ENCODE peak calls at places on chromosomes 7 and 10, in ten cellular contexts. Z is HL-60, H is GM23338, J is endothelial cell of umbilical vein, K is HCT116, D is HepG2, P is prostate gland, L is Panc1, O is transverse colon, B is upper lobe of left lung. T is an unnamed sample.

GRCh38 chr10:93225938-93226337 is 152.2 kb downstream of the CYP26A1 start:
- DNase-seq in Z (no peak), H (no peak), J (no peak), K (no peak), D (no peak), P (no peak), L (no peak), O (no peak), B (no peak), T (no peak)

GRCh38 chr10:126504051-126504760 is 115.9 kb upstream of the ADAM12 start:
- DNase-seq in Z (no peak), H (peak; percentile 87), J (peak; percentile 47), K (peak; percentile 68), D (peak; percentile 59), P (peak; percentile 29), L (peak; percentile 15), O (peak; percentile 12), B (no peak), T (no peak)

GRCh38 chr10:97032624-97033023 is 153.1 kb downstream of the SLIT1 start:
- DNase-seq in Z (no peak), H (peak; percentile 29), J (no peak), K (no peak), D (no peak), P (no peak), L (no peak), O (no peak), B (no peak), T (no peak)

GRCh38 chr10:85611746-85612377 is 754.7 kb downstream of the GRID1 start:
- DNase-seq in Z (no peak), H (no peak), J (no peak), K (no peak), D (no peak), P (no peak), L (no peak), O (no peak), B (no peak), T (no peak)

GRCh38 chr7:151897201-151897711 is 20.3 kb upstream of the PRKAG2 start:
- DNase-seq in Z (no peak), H (peak; percentile 63), J (no peak), K (no peak), D (no peak), P (no peak), L (no peak), O (peak; percentile 38), B (no peak), T (peak; percentile 54)

GRCh38 chr7:27897001-27897400 is 157.0 kb downstream of the TAX1BP1 start:
- DNase-seq in Z (no peak), H (no peak), J (peak; percentile 66), K (no peak), D (no peak), P (no peak), L (no peak), O (no peak), B (peak; percentile 38), T (no peak)

GRCh38 chr7:77657427-77658331 is 38.6 kb upstream of the RSBN1L start:
- DNase-seq in Z (peak; percentile 60), H (peak; percentile 58), J (peak; percentile 57), K (peak; percentile 35), D (peak; percentile 53), P (peak; percentile 49), L (no peak), O (no peak), B (peak; percentile 28), T (no peak)

GRCh38 chr7:45874408-45875131 is 1.7 kb upstream of the CCDC201 start:
- DNase-seq in Z (no peak), H (no peak), J (peak; percentile 82), K (no peak), D (peak; percentile 58), P (no peak), L (no peak), O (no peak), B (no peak), T (no peak)

GRCh38 chr10:71921319-71922027 is 42.7 kb upstream of the CHST3 start:
- DNase-seq in Z (no peak), H (no peak), J (no peak), K (no peak), D (no peak), P (no peak), L (no peak), O (peak; percentile 37), B (no peak), T (no peak)

GRCh38 chr7:94996331-94996730 is 88.9 kb downstream of the PPP1R9A start:
- DNase-seq in Z (no peak), H (no peak), J (peak; percentile 18), K (no peak), D (no peak), P (no peak), L (no peak), O (no peak), B (no peak), T (no peak)

GRCh38 chr10:111756541-111757061 is 427.0 kb downstream of the GPAM start:
- DNase-seq in Z (no peak), H (peak; percentile 87), J (no peak), K (peak; percentile 79), D (peak; percentile 46), P (peak; percentile 10), L (peak; percentile 48), O (peak; percentile 15), B (peak; percentile 21), T (no peak)

GRCh38 chr10:123562387-123562786 is 103.8 kb upstream of the GPR26 start:
- DNase-seq in Z (no peak), H (no peak), J (no peak), K (no peak), D (no peak), P (no peak), L (no peak), O (no peak), B (no peak), T (no peak)

GRCh38 chr7:85232068-85232467 is 45.2 kb upstream of the SEMA3D start:
- DNase-seq in Z (no peak), H (no peak), J (no peak), K (no peak), D (no peak), P (no peak), L (no peak), O (no peak), B (no peak), T (no peak)

GRCh38 chr7:131600578-131600977 is 44.1 kb upstream of the PODXL start:
- DNase-seq in Z (no peak), H (peak; percentile 53), J (peak; percentile 49), K (no peak), D (peak; percentile 12), P (no peak), L (no peak), O (no peak), B (no peak), T (no peak)

GRCh38 chr7:2518101-2518500 is 1.5 kb upstream of the LFNG start:
- DNase-seq in Z (no peak), H (no peak), J (no peak), K (no peak), D (no peak), P (no peak), L (no peak), O (peak; percentile 74), B (no peak), T (no peak)

GRCh38 chr7:141312395-141312794 is 238.5 kb downstream of the TMEM178B start:
- DNase-seq in Z (no peak), H (no peak), J (no peak), K (no peak), D (no peak), P (no peak), L (no peak), O (no peak), B (no peak), T (no peak)
- H3K27ac ChIP-seq in Z (no peak overlapping the region), H (no peak overlapping the region), J (no peak overlapping the region), K (no peak overlapping the region), D (no peak overlapping the region), P (no peak overlapping the region), L (no peak overlapping the region), O (no peak overlapping the region), B (no peak overlapping the region), T (no peak overlapping the region)

GRCh38 chr7:105426606-105427146 is 38.0 kb upstream of the SRPK2 start:
- DNase-seq in Z (no peak), H (no peak), J (no peak), K (no peak), D (no peak), P (no peak), L (no peak), O (no peak), B (no peak), T (no peak)

GRCh38 chr7:105423987-105424386 is 35.3 kb upstream of the SRPK2 start:
- DNase-seq in Z (no peak), H (no peak), J (no peak), K (no peak), D (no peak), P (no peak), L (no peak), O (no peak), B (no peak), T (no peak)

DNA sequence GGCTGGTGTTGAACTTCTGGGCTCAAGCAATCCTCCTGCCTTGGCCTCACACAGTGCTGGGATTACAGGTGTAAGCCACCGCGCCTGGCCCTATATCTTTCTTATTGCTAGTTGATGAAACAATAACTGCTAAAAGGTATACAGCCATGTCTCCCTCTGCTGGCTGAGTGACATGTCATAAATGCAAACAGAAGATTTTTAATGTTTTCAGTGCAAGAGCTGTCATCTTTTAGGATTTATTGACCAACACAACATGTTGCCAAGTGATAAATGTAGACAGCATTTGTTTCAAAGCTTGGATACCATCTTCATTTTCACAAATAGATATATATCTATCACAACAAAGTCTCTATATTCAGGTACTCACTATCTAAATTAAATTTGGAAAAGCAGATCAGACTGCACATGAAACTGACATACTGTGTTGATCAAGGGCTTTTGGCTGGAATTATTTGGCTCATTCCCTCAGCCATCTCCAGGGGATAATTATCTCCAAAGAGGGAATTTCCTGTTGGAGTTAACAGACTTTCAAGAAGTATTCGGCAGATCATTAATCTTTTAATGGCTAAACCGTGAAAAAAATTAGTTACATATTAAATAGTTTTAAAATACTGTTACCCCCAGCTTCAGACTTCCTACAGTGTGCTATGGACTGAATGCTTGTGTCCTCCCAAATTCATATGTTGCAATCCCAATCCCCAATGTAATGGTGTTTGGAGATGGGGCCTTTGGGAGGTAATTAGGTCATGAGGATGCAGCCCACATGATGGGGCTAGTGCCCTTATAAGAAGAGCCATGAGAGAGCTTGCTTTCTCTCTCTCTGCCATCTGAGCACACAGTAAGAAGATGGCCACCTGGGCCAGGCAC is 41.3 kb upstream of the SRPK2 start:
- DNase-seq in Z (no peak), H (peak; percentile 61), J (peak; percentile 83), K (peak; percentile 34), D (peak; percentile 50), P (peak; percentile 59), L (peak; percentile 55), O (peak; percentile 53), B (peak; percentile 47), T (no peak)
- TF ChIP-seq POLR2AphosphoS5 in Z (no peak), H (no peak), J (no peak), K (no peak), D (no peak), P (peak; percentile 26), L (no peak), O (no peak), B (no peak), T (no peak)

GRCh38 chr7:33738260-33738935 is 166.9 kb upstream of the BMPER start:
- DNase-seq in Z (no peak), H (no peak), J (no peak), K (no peak), D (no peak), P (no peak), L (no peak), O (no peak), B (no peak), T (no peak)
- H3K27ac ChIP-seq in Z (no peak overlapping the region), H (no peak overlapping the region), J (no peak overlapping the region), K (no peak overlapping the region), D (peak overlapping the region; percentile 50), P (no peak overlapping the region), L (no peak overlapping the region), O (no peak overlapping the region), B (no peak overlapping the region), T (no peak overlapping the region)

GRCh38 chr7:80053098-80053497 is 81.5 kb upstream of the GNAI1 start:
- DNase-seq in Z (no peak), H (peak; percentile 5), J (no peak), K (no peak), D (peak; percentile 3), P (no peak), L (no peak), O (no peak), B (no peak), T (no peak)
- TF ChIP-seq POLR2AphosphoS5 in Z (no peak), H (no peak), J (no peak), K (no peak), D (no peak), P (no peak), L (no peak), O (no peak), B (no peak), T (no peak)